ENCODE peak calls at places on chromosomes 6 and 20, in five cellular contexts. W is psoas muscle, G is left lung, V is stomach, C is upper lobe of right lung. P is an unnamed sample.

GRCh38 chr6:3367630-3368029 is 89.2 kb downstream of the SLC22A23 start:
- DNase-seq in W (no peak), G (no peak), V (no peak), C (no peak), P (no peak)

GRCh38 chr6:83883240-83883639 is 23.8 kb downstream of the CYB5R4 start:
- DNase-seq in W (no peak), G (no peak), V (no peak), C (no peak), P (no peak)

GRCh38 chr6:95127266-95127665 is 450.1 kb upstream of the MANEA start:
- DNase-seq in W (no peak), G (no peak), V (no peak), C (no peak), P (no peak)

GRCh38 chr20:29301624-29302259 is 1955.7 kb upstream of the DEFB115 start:
- DNase-seq in W (peak; percentile 47), G (no peak), V (no peak), C (peak; percentile 62), P (no peak)

GRCh38 chr6:152426276-152426675 is 210.9 kb downstream of the SYNE1 start:
- DNase-seq in W (no peak), G (peak; percentile 71), V (no peak), C (no peak), P (no peak)

GRCh38 chr20:38473353-38473795 is 731 bp downstream of the RALGAPB start:
- DNase-seq in W (no peak), G (no peak), V (peak; percentile 28), C (no peak), P (no peak)

GRCh38 chr6:4129446-4129845 is 5.9 kb downstream of the ECI2 start:
- DNase-seq in W (no peak), G (no peak), V (no peak), C (no peak), P (no peak)

GRCh38 chr6:166955121-166955864 is 1.1 kb downstream of the RNASET2 start:
- DNase-seq in W (peak; percentile 63), G (peak; percentile 80), V (peak; percentile 49), C (peak; percentile 75), P (peak; percentile 37)

GRCh38 chr6:38354033-38354373 is 285.7 kb downstream of the BTBD9 start:
- DNase-seq in W (no peak), G (no peak), V (no peak), C (no peak), P (no peak)

GRCh38 chr6:80728830-80729229 is 622.4 kb downstream of the BCKDHB start:
- DNase-seq in W (no peak), G (no peak), V (no peak), C (no peak), P (no peak)

GRCh38 chr20:17934141-17934862 is 34.3 kb downstream of the SNX5 start:
- DNase-seq in W (no peak), G (no peak), V (no peak), C (no peak), P (no peak)

GRCh38 chr20:8854566-8854965 is 214.3 kb upstream of the PLCB4 start:
- DNase-seq in W (peak; percentile 76), G (peak; percentile 43), V (no peak), C (peak; percentile 58), P (no peak)

GRCh38 chr20:31606928-31607639 is 2.0 kb downstream of the ID1 start:
- DNase-seq in W (no peak), G (peak; percentile 79), V (peak; percentile 55), C (peak; percentile 74), P (no peak)

GRCh38 chr6:47752801-47753200 is 29.0 kb upstream of the OPN5 start:
- DNase-seq in W (no peak), G (no peak), V (no peak), C (no peak), P (no peak)

GRCh38 chr6:64376394-64376793 is 740.8 kb downstream of the PHF3 start:
- DNase-seq in W (no peak), G (no peak), V (no peak), C (no peak), P (no peak)

GRCh38 chr6:37688088-37688850 is 9.4 kb downstream of the MDGA1 start:
- DNase-seq in W (no peak), G (no peak), V (no peak), C (no peak), P (no peak)

GRCh38 chr6:91126876-91127275 is 540.0 kb upstream of the MAP3K7 start:
- DNase-seq in W (no peak), G (no peak), V (no peak), C (no peak), P (no peak)

GRCh38 chr6:84764332-84765049 is at the start of gene TBX18:
- DNase-seq in W (peak; percentile 93), G (peak; percentile 82), V (peak; percentile 39), C (peak; percentile 74), P (peak; percentile 17)

GRCh38 chr6:150662814-150663213 is 63.1 kb downstream of the PLEKHG1 start:
- DNase-seq in W (no peak), G (no peak), V (no peak), C (no peak), P (no peak)

GRCh38 chr6:43999628-44000027 is 127.6 kb downstream of the MRPL14 start:
- DNase-seq in W (peak; percentile 3), G (no peak), V (no peak), C (peak; percentile 21), P (no peak)

GRCh38 chr6:33144373-33144772 is 47.9 kb downstream of the COL11A2 start:
- DNase-seq in W (no peak), G (no peak), V (no peak), C (no peak), P (no peak)

GRCh38 chr6:63529498-63529897 is 42.8 kb upstream of the LOC128125822 start:
- DNase-seq in W (no peak), G (no peak), V (no peak), C (no peak), P (no peak)

GRCh38 chr6:109381007-109381746 is 1.1 kb downstream of the CD164 start:
- DNase-seq in W (no peak), G (no peak), V (no peak), C (no peak), P (no peak)

GRCh38 chr6:93352604-93353003 is 66.8 kb downstream of the EPHA7 start:
- DNase-seq in W (no peak), G (no peak), V (no peak), C (no peak), P (no peak)

GRCh38 chr6:147067184-147067583 is 137.0 kb upstream of the STXBP5 start:
- DNase-seq in W (no peak), G (no peak), V (no peak), C (no peak), P (no peak)

GRCh38 chr20:57416296-57417022 is 25.3 kb downstream of the RBM38 start:
- DNase-seq in W (no peak), G (peak; percentile 39), V (no peak), C (no peak), P (no peak)

GRCh38 chr20:34709836-34710567 is 5.9 kb downstream of the TP53INP2 start:
- DNase-seq in W (peak; percentile 85), G (peak; percentile 88), V (peak; percentile 83), C (peak; percentile 92), P (no peak)

GRCh38 chr20:53678990-53679596 is 85.5 kb upstream of the ZNF217 start:
- DNase-seq in W (no peak), G (no peak), V (no peak), C (no peak), P (no peak)
- H3K4me3 ChIP-seq in W (no peak overlapping the region), G (no peak overlapping the region), V (no peak overlapping the region), C (no peak overlapping the region), P (no peak overlapping the region)

DNA sequence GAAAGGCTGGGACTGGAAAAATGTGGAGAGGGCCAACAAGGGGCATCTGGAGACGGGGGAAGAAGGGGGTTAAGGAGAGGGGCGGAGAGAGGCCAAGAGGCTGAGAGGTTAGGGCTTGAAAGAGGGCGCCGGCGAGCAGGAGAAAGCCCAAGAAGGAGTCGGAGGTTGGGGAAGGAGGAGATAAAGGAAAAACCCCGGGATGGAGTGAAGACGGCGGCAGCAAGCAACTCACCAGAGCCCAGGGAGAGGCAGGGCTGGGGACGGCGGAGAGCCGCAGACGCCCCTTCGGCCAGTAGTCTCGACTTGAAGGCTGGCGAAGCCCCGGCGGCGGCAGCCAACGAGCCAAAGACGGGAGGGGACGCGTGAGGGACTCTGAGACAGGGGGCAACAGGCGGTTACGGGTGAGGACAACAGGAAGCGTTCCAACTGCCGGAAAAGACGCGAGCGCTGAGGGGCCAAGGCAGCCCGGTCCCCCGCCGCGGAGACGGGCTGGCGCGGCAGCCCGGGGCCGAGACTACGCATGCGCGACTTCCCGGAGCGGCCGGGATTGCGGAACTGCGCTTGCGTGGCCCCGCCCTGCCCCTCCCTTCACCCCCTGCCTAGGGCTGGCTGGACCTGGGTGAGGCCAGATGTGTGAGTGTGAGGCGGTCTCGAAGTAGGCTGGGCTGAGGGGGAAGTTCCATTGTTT is at the start of gene STK38:
- DNase-seq in W (peak; percentile 97), G (peak; percentile 98), V (peak; percentile 93), C (peak; percentile 96), P (peak; percentile 35)
- H3K27ac ChIP-seq in W (peak within 1 kb of the TSS; percentile 94), G (peak within 1 kb of the TSS; percentile 96), V (peak within 1 kb of the TSS; percentile 100), C (peak within 1 kb of the TSS; percentile 95), P (peak within 1 kb of the TSS; percentile 100)

GRCh38 chr6:136985502-136985901 is 59.3 kb downstream of the IL20RA start:
- DNase-seq in W (no peak), G (no peak), V (no peak), C (no peak), P (no peak)
- H3K4me3 ChIP-seq in W (no peak overlapping the region), G (no peak overlapping the region), V (no peak overlapping the region), C (no peak overlapping the region), P (no peak overlapping the region)

GRCh38 chr20:58494923-58495622 is 20.1 kb downstream of the APCDD1L start:
- DNase-seq in W (no peak), G (no peak), V (no peak), C (no peak), P (no peak)

GRCh38 chr20:58496429-58496769 is 18.8 kb downstream of the APCDD1L start:
- DNase-seq in W (no peak), G (no peak), V (no peak), C (no peak), P (no peak)

GRCh38 chr20:58497076-58497665 is 18.0 kb downstream of the APCDD1L start:
- DNase-seq in W (no peak), G (no peak), V (no peak), C (no peak), P (no peak)

GRCh38 chr20:58495623-58496428 is 19.4 kb downstream of the APCDD1L start:
- DNase-seq in W (no peak), G (no peak), V (no peak), C (no peak), P (no peak)

GRCh38 chr20:58492795-58493538 is 22.2 kb downstream of the APCDD1L start:
- DNase-seq in W (no peak), G (no peak), V (no peak), C (no peak), P (no peak)
- H3K27ac ChIP-seq in W (no peak overlapping the region), G (no peak overlapping the region), V (no peak overlapping the region), C (no peak overlapping the region), P (no peak overlapping the region)

GRCh38 chr20:41139227-41140093 is 2.1 kb downstream of the PLCG1 start:
- DNase-seq in W (no peak), G (no peak), V (no peak), C (peak; percentile 1), P (no peak)
- H3K4me3 ChIP-seq in W (peak overlapping the region; percentile 75), G (peak overlapping the region; percentile 88), V (peak overlapping the region; percentile 80), C (peak overlapping the region; percentile 90), P (peak overlapping the region; percentile 98)

GRCh38 chr6:52603000-52603795 is 26.3 kb upstream of the TRAM2 start:
- DNase-seq in W (no peak), G (no peak), V (no peak), C (no peak), P (no peak)
- H3K27ac ChIP-seq in W (no peak overlapping the region), G (no peak overlapping the region), V (no peak overlapping the region), C (no peak overlapping the region), P (no peak overlapping the region)

P was measured in esophagus squamous epithelium.